ENCODE peak calls at places on chromosome 11, in five cellular contexts. H, C, B, Y and M are unnamed samples.

GRCh38 chr11:13011366-13012036 is 2.4 kb downstream of the RASSF10 start:
- DNase-seq in H (no peak), C (no peak), B (peak), Y (no peak), M (no peak)

GRCh38 chr11:122984186-122985011 is 2.8 kb upstream of the BSX start:
- DNase-seq in H (no peak), C (no peak), B (no peak), Y (no peak), M (no peak)

GRCh38 chr11:23680488-23681230 is 816.2 kb upstream of the LUZP2 start:
- DNase-seq in H (peak), C (no peak), B (no peak), Y (no peak), M (no peak)

GRCh38 chr11:86251285-86251830 is 6.8 kb downstream of the EED start:
- DNase-seq in H (no peak), C (no peak), B (no peak), Y (no peak), M (no peak)

GRCh38 chr11:116787786-116788486 is at the start of gene ZPR1:
- DNase-seq in H (peak), C (no peak), B (peak), Y (peak), M (peak)

GRCh38 chr11:10002221-10002620 is 291.8 kb downstream of the SBF2 start:
- DNase-seq in H (no peak), C (no peak), B (no peak), Y (no peak), M (no peak)

GRCh38 chr11:108895579-108896480 is 231.0 kb downstream of the DDX10 start:
- DNase-seq in H (no peak), C (no peak), B (peak), Y (no peak), M (no peak)

GRCh38 chr11:6022954-6023353 is 7.6 kb downstream of the OR56A1 start:
- DNase-seq in H (no peak), C (peak), B (peak), Y (no peak), M (no peak)

GRCh38 chr11:46918087-46918751 is at the start of gene LRP4:
- DNase-seq in H (no peak), C (no peak), B (no peak), Y (no peak), M (no peak)

GRCh38 chr11:113477321-113477720 is 2.1 kb upstream of the DRD2 start:
- DNase-seq in H (no peak), C (no peak), B (no peak), Y (no peak), M (no peak)

GRCh38 chr11:90542092-90542491 is 319.2 kb upstream of the CHORDC1 start:
- DNase-seq in H (no peak), C (no peak), B (peak), Y (no peak), M (no peak)

GRCh38 chr11:6646040-6646439 is 9.6 kb downstream of the DCHS1 start:
- DNase-seq in H (peak), C (no peak), B (no peak), Y (no peak), M (peak)

GRCh38 chr11:68130121-68130520 is 8.9 kb upstream of the CHKA start:
- DNase-seq in H (no peak), C (no peak), B (no peak), Y (no peak), M (no peak)

GRCh38 chr11:130786987-130787688 is 129.1 kb downstream of the SNX19 start:
- DNase-seq in H (no peak), C (no peak), B (peak), Y (no peak), M (no peak)

GRCh38 chr11:77115181-77115611 is 12.6 kb downstream of the OMP start:
- DNase-seq in H (no peak), C (no peak), B (no peak), Y (no peak), M (no peak)

GRCh38 chr11:72493426-72494108 is 59.2 kb upstream of the CLPB start:
- DNase-seq in H (no peak), C (no peak), B (no peak), Y (no peak), M (no peak)

GRCh38 chr11:14638561-14638960 is 5.0 kb upstream of the PDE3B start:
- DNase-seq in H (no peak), C (no peak), B (no peak), Y (no peak), M (no peak)

GRCh38 chr11:115503083-115503885 is 931 bp downstream of the CADM1 start:
- DNase-seq in H (peak), C (no peak), B (peak), Y (no peak), M (no peak)

GRCh38 chr11:31725176-31725575 is 85.9 kb downstream of the PAX6 start:
- DNase-seq in H (no peak), C (peak), B (no peak), Y (no peak), M (no peak)

GRCh38 chr11:132026746-132027145 is 656.3 kb downstream of the NTM start:
- DNase-seq in H (no peak), C (no peak), B (no peak), Y (no peak), M (no peak)

GRCh38 chr11:132024587-132025295 is 654.3 kb downstream of the NTM start:
- DNase-seq in H (no peak), C (peak), B (peak), Y (no peak), M (no peak)

GRCh38 chr11:132030896-132031295 is 660.5 kb downstream of the NTM start:
- DNase-seq in H (no peak), C (no peak), B (no peak), Y (no peak), M (no peak)

GRCh38 chr11:132032555-132032954 is 662.1 kb downstream of the NTM start:
- DNase-seq in H (no peak), C (peak), B (peak), Y (no peak), M (no peak)

GRCh38 chr11:132028380-132029240 is 658.2 kb downstream of the NTM start:
- DNase-seq in H (no peak), C (no peak), B (peak), Y (no peak), M (no peak)
- TF ChIP-seq CTCF in H (peak), C (peak), B (peak), Y (no peak), M (no peak)

GRCh38 chr11:133243832-133244231 is 288.5 kb downstream of the OPCML start:
- DNase-seq in H (no peak), C (no peak), B (no peak), Y (no peak), M (no peak)
- TF ChIP-seq CTCF in H (no peak), C (no peak), B (no peak), Y (no peak), M (no peak)

DNA sequence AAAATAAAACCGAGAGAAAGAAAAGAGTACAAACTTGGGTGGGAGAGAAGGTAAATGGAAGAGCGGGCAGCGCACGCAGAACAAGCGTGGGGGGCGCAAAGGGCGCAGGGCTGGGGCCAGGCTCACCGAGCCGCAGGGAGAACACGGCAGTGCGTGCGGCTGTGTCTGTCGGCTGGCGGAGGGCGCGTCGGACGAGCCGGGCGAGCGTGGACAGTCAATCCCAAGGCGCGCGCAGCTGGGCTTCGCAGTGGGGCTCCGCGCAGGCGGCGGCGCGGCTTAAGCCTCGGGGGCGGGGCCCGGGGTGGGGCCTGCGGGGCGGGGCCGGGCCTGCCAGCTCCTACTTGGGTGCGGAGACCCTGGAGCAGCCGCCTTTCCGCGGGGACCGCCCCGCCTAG is at the start of gene UCP2:
- DNase-seq in H (peak), C (no peak), B (no peak), Y (peak), M (no peak)
- TF ChIP-seq CTCF in H (no peak), C (no peak), B (no peak), Y (no peak), M (no peak)

GRCh38 chr11:118102721-118103261 is 16.0 kb upstream of the SMIM35 start:
- DNase-seq in H (no peak), C (no peak), B (no peak), Y (no peak), M (no peak)
- TF ChIP-seq CTCF in H (no peak), C (no peak), B (no peak), Y (no peak), M (no peak)

GRCh38 chr11:131889760-131890620 is 519.6 kb downstream of the NTM start:
- DNase-seq in H (no peak), C (no peak), B (no peak), Y (no peak), M (no peak)
- TF ChIP-seq CTCF in H (no peak), C (no peak), B (no peak), Y (no peak), M (no peak)

DNA sequence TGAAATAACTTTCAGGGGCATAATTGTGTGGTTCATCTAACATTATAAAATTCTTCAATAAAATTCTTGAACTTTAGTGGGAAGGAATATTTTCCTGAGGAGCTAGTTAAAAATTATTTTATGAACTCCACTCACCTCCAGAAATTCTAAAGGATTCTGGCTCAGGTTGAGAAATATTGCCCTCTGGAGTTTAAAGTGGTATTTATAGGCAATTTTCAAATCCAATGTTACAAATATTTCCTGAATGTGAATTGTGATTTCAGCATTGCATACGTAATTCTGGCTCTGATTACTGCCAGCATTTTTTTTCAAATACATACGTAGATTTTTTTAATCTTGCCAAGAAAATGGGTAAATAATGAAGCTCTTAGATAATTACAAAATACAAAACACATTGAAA is 598.2 kb upstream of the ANO3 start:
- DNase-seq in H (no peak), C (no peak), B (peak), Y (no peak), M (no peak)
- TF ChIP-seq CTCF in H (no peak), C (no peak), B (no peak), Y (no peak), M (no peak)